ENCODE peak calls at places on chromosomes 12 and 14, in five cellular contexts. I is K562, C is tibial artery, M is spleen, P is neuronal stem cell. R is an unnamed sample. For H3K4me1, the result is how much of the 10 kb centered on the place peaks cover.

GRCh38 chr14:53327716-53328115 is 174.6 kb upstream of the DDHD1 start:
- DNase-seq in I (no peak), C (no peak), M (no peak), P (no peak), R (no peak)

GRCh38 chr12:131940121-131940520 is 9.6 kb upstream of the EP400 start:
- DNase-seq in I (no peak), C (no peak), M (no peak), P (no peak), R (no peak)

GRCh38 chr12:22881878-22882277 is 256.9 kb downstream of the ETNK1 start:
- DNase-seq in I (no peak), C (no peak), M (no peak), P (no peak), R (no peak)

GRCh38 chr14:47539065-47539464 is 136.3 kb downstream of the MDGA2 start:
- DNase-seq in I (no peak), C (no peak), M (no peak), P (no peak), R (no peak)

GRCh38 chr14:75022655-75023054 is 19.9 kb downstream of the EIF2B2 start:
- DNase-seq in I (peak), C (no peak), M (no peak), P (no peak), R (no peak)

GRCh38 chr12:77013091-77013490 is 52.3 kb downstream of the E2F7 start:
- DNase-seq in I (no peak), C (no peak), M (no peak), P (no peak), R (no peak)

GRCh38 chr12:118429703-118430383 is 53.5 kb downstream of the SUDS3 start:
- DNase-seq in I (no peak), C (no peak), M (no peak), P (no peak), R (no peak)

GRCh38 chr14:59630281-59630963 is 53.8 kb upstream of the CCDC175 start:
- DNase-seq in I (no peak), C (no peak), M (no peak), P (peak), R (no peak)

GRCh38 chr12:99035776-99036175 is 390.7 kb downstream of the APAF1 start:
- DNase-seq in I (no peak), C (no peak), M (no peak), P (no peak), R (no peak)

GRCh38 chr12:104108755-104109445 is 29.1 kb downstream of the NFYB start:
- DNase-seq in I (peak), C (peak), M (peak), P (peak), R (peak)

GRCh38 chr12:88501976-88502938 is 78.0 kb downstream of the KITLG start:
- DNase-seq in I (no peak), C (no peak), M (no peak), P (no peak), R (no peak)

GRCh38 chr12:121033625-121034349 is 5.3 kb downstream of the OASL start:
- DNase-seq in I (no peak), C (no peak), M (no peak), P (no peak), R (no peak)

GRCh38 chr12:99609455-99610181 is 37.9 kb upstream of the GARIN6 start:
- DNase-seq in I (no peak), C (no peak), M (no peak), P (no peak), R (no peak)

GRCh38 chr14:88218119-88218915 is 104.8 kb downstream of the KCNK10 start:
- DNase-seq in I (no peak), C (no peak), M (no peak), P (no peak), R (no peak)

GRCh38 chr12:116562090-116562489 is 2.9 kb downstream of the MAP1LC3B2 start:
- DNase-seq in I (no peak), C (no peak), M (no peak), P (no peak), R (no peak)

GRCh38 chr12:38689704-38690103 is 215.7 kb downstream of the CPNE8 start:
- DNase-seq in I (no peak), C (no peak), M (no peak), P (no peak), R (no peak)

GRCh38 chr12:57605308-57606015 is 838 bp downstream of the DTX3 start:
- DNase-seq in I (no peak), C (no peak), M (no peak), P (no peak), R (no peak)

GRCh38 chr12:12466157-12466556 is 96.5 kb downstream of the DUSP16 start:
- DNase-seq in I (no peak), C (no peak), M (no peak), P (no peak), R (no peak)

GRCh38 chr14:32403688-32404087 is 74.6 kb downstream of the AKAP6 start:
- DNase-seq in I (no peak), C (no peak), M (no peak), P (no peak), R (no peak)

GRCh38 chr12:78316150-78316549 is 485.5 kb downstream of the NAV3 start:
- DNase-seq in I (no peak), C (no peak), M (no peak), P (no peak), R (no peak)

GRCh38 chr12:88627501-88627900 is 47.2 kb upstream of the KITLG start:
- DNase-seq in I (no peak), C (no peak), M (no peak), P (no peak), R (no peak)

GRCh38 chr12:6539276-6540134 is 5.2 kb downstream of the GAPDH start:
- DNase-seq in I (peak), C (no peak), M (no peak), P (no peak), R (peak)

GRCh38 chr14:105064721-105065143 is 498 bp downstream of the GPR132 start:
- DNase-seq in I (no peak), C (no peak), M (peak), P (no peak), R (no peak)

GRCh38 chr12:50986961-50987737 is 34.8 kb downstream of the HIGD1C start:
- DNase-seq in I (peak), C (peak), M (no peak), P (peak), R (peak)

DNA sequence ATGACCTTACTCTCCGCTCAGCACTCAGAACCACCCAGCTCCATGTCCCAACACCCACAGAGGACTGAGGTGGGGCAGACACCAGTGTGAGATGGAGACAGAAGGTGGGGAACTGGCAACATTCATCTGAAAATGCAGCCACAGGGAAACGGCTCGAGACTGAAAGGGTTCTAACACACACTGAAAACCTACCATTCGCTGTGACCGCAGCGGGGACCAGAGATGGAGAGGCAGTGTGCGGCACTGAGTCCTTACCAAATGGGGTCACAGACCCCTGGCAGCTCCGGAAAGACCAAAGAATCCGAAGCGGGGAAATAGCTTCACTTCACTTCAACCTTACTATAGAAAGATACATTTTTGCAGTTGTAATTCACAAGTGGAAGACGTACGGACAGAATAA is 9.6 kb downstream of the BAG5 start:
- DNase-seq in I (no peak), C (no peak), M (no peak), P (no peak), R (no peak)
- H3K27ac ChIP-seq in I (no peak), C (peak), M (no peak), P (no peak), R (no peak)

GRCh38 chr14:21924479-21924878 is 250.9 kb upstream of the OR4E1 start:
- DNase-seq in I (no peak), C (no peak), M (peak), P (no peak), R (no peak)
- H3K4me1 ChIP-seq in I (under half), C (under half), M (under half), P (under half), R (under half)

GRCh38 chr12:111429760-111430417 is 24.2 kb downstream of the SH2B3 start:
- DNase-seq in I (no peak), C (no peak), M (no peak), P (no peak), R (no peak)
- H3K4me3 ChIP-seq in I (no peak), C (no peak), M (peak), P (no peak), R (no peak)

GRCh38 chr12:24754690-24755638 is 193.9 kb downstream of the BCAT1 start:
- DNase-seq in I (no peak), C (no peak), M (no peak), P (no peak), R (peak)
- H3K27ac ChIP-seq in I (no peak), C (no peak), M (no peak), P (no peak), R (peak)

DNA sequence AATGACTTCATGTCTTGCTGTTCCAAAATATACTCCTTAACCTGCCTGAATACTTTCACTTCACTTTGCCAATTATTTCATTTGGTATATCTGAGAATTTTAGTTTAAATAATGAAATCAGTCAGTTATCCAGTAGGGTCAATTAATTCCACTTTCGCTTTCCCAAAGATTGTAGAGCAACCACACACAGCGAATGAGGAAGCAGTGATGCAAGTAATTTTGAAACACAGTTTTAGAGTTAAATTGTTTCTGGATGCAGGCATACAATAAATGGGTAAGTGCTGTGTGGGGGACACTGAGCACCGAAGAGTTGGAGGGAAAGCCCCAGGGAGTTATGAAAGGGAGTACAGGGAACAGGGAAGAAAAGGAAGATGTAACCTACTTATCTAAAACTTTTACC is 62.8 kb downstream of the TSHR start:
- DNase-seq in I (no peak), C (no peak), M (no peak), P (no peak), R (no peak)
- H3K4me1 ChIP-seq in I (under half), C (under half), M (under half), P (under half), R (under half)

GRCh38 chr12:47111854-47112253 is 32.1 kb upstream of the AMIGO2 start:
- DNase-seq in I (no peak), C (no peak), M (no peak), P (no peak), R (no peak)
- H3K4me3 ChIP-seq in I (no peak), C (no peak), M (no peak), P (no peak), R (no peak)

GRCh38 chr14:98269533-98269932 is 1002.5 kb downstream of the BCL11B start:
- DNase-seq in I (no peak), C (no peak), M (no peak), P (no peak), R (no peak)

DNA sequence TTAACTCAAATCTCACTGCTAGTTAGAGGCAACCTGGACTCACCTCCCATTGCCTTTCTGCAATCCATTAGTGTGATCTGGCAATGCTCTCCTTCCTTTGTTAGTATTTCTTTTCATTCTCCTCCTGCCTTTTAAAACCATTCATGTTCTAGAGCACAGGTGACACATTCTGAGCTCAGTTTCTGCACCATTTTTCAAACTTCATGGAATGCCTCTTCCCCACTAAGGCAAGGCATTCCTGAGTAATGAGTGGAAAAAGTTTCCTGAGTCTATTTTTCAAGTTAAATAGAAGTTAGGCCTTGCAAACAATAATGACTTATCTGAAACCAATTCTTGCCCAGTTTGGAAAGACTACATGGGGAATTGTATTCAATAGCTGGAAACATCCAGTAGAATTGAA is 1001.8 kb downstream of the BCL11B start:
- DNase-seq in I (no peak), C (no peak), M (no peak), P (no peak), R (no peak)
- H3K27ac ChIP-seq in I (no peak), C (no peak), M (no peak), P (no peak), R (no peak)

DNA sequence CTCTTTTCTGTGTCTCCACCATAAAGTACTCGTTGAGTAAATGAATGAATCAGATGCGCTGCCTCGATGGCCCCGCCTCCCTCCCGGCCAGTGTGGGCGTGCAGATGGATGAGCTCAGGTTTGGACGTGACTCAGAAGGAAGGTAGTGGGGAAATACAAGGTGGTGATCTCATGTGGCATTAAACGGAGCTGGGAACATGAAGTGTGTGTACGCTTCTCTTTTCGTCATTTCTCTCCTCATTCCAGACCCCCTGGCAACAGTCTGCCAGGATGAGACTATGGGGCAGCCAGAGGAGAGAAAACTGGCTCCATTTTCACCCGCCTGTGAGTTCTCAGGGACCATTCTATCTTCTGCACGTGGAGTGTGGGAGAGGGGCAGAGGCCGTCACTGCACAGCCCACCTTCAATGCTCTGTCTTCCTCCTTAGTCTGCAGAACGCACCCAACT is 91.6 kb downstream of the TSPAN9 start:
- DNase-seq in I (no peak), C (no peak), M (no peak), P (no peak), R (peak)
- H3K4me1 ChIP-seq in I (under half), C (under half), M (under half), P (under half), R (under half)

GRCh38 chr12:3728686-3729085 is 24.2 kb downstream of the CRACR2A start:
- DNase-seq in I (no peak), C (no peak), M (peak), P (no peak), R (no peak)
- H3K4me3 ChIP-seq in I (no peak), C (no peak), M (no peak), P (no peak), R (no peak)

GRCh38 chr14:22561366-22561660 is 27.7 kb downstream of the DAD1 start:
- DNase-seq in I (no peak), C (no peak), M (no peak), P (no peak), R (no peak)
- H3K27ac ChIP-seq in I (peak), C (no peak), M (peak), P (no peak), R (no peak)

R was measured in SJSA1.